ENCODE peak calls at places on chromosome 12, in five cellular contexts. U is H1, S is H9, T is mesenchymal stem cell, I is trophoblast cell. X is an unnamed sample.

GRCh38 chr12:47742253-47742825 is 16.3 kb downstream of the RAPGEF3 start:
- DNase-seq in U (no peak), I (peak; percentile 23), T (peak; percentile 35), S (peak; percentile 82), X (no peak)

GRCh38 chr12:119328111-119328510 is 6.4 kb upstream of the CCDC60 start:
- DNase-seq in S (peak; percentile 82), T (no peak), I (peak; percentile 2), U (no peak), X (no peak)

GRCh38 chr12:109273354-109273753 is 35.7 kb downstream of the FOXN4 start:
- DNase-seq in U (no peak), I (no peak), T (no peak), S (peak; percentile 85), X (no peak)

GRCh38 chr12:125092872-125093680 is 27.8 kb downstream of the AACS start:
- DNase-seq in U (no peak), T (no peak), S (peak; percentile 44), I (no peak), X (no peak)

GRCh38 chr12:117875652-117876491 is 92.9 kb downstream of the KSR2 start:
- DNase-seq in U (peak; percentile 49), S (peak; percentile 95), I (peak; percentile 30), T (peak; percentile 77), X (peak; percentile 83)

GRCh38 chr12:75474121-75474520 is 6.4 kb upstream of the GLIPR1 start:
- DNase-seq in T (no peak), U (no peak), S (no peak), I (no peak), X (no peak)

GRCh38 chr12:122350444-122350843 is 72.0 kb downstream of the CLIP1 start:
- DNase-seq in U (no peak), T (no peak), I (no peak), S (no peak), X (no peak)

GRCh38 chr12:52900166-52900895 is 4.5 kb downstream of the KRT8 start:
- DNase-seq in I (no peak), U (no peak), T (no peak), S (no peak), X (no peak)

GRCh38 chr12:115051378-115051777 is 367.4 kb upstream of the TBX3 start:
- DNase-seq in I (no peak), U (no peak), T (no peak), S (no peak), X (no peak)

GRCh38 chr12:61291647-61292046 is 968.6 kb upstream of the USP15 start:
- DNase-seq in T (peak; percentile 38), S (no peak), U (no peak), I (no peak), X (no peak)

DNA sequence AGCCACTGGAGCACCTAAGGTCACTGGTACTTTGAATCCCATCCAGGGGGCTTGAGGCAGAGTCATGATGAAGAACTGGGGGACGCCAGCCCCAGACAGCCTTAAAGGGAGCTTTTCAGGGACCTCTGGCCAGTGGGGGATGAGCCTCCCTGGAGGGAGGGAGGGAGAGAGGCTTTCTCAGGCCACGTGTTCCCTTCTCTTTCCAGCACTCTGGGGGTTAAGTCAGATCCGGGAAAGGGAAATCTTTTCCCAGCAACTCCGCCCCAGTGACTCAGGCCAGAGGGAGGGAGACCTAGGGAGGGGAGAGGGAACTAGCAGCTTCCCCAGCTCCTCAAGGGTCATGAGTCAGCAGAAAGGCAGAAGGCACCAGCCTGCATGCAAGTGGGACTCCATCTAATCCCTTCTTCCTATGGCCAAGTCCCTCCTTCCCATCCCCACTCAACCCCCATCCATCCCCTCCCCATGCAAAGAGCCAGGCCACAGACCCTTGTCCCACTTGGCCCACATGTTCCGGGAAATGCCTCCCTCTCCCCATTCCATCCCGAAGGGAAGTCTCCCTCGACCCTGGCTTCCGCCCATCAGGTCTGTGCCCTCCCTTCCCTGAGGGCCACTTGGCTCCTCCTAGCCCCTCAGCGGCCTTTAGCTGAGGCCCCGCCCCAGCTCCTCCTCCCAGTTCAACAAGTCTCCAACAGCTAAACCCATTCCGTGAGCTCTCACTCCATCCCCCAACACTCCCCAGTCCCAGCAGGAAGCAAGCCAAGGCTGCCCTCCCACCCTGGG is 5.6 kb downstream of the TNFRSF1A start:
- DNase-seq in I (peak; percentile 98), U (peak; percentile 96), T (peak; percentile 100), S (peak; percentile 99), X (peak; percentile 89)
- H4K8ac ChIP-seq in I (peak overlapping the region; percentile 85), U (peak overlapping the region; percentile 93), T (peak overlapping the region; percentile 99), S (no peak overlapping the region), X (peak overlapping the region; percentile 19)

DNA sequence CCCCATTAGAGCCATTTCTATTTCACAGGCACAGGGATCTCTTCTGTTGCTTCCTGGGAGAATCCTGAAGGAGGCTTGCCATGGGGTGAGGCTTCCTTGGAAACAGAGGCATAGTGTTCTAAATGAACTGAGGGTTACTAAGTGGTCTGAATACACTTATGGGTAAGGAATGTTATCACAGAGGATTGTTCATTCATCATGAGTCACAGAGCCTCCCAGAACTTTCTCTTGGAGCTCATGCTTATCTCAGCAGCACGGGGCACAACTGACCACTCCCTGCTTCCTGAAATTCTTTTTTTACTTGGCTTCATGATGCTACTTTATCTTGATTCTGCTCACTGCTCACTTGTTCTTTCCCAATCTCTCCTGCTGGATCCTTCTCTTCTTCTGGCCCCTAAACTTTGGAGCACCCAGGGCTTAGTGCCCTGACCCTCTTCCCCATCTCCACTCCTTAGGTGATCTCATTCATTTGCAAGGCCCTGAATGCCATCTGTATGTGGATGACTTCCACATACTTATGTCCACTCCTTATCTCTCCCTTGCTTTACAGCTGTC is 57.9 kb downstream of the ANO6 start:
- DNase-seq in I (peak; percentile 85), S (no peak), U (no peak), T (peak; percentile 92), X (no peak)
- H4K91ac ChIP-seq in I (no peak overlapping the region), S (no peak overlapping the region), U (no peak overlapping the region), T (no peak overlapping the region), X (no peak overlapping the region)

DNA sequence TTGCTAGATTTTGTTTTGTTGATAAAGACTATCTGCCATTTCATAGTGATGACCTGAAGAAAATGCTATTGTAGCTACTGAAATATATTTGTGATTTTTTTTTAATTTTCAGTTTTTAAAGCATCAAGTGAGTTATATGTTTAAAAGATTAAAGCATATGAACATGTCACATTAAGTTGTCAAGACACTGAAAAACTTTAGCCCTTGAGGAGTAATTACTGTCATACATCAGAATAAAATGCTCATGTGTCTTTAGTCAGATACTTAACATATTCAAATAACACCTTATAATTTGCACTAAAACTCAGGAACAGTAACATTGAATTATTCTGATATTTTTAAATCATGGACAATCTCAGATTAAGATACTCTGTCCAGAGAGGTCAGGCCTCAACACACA is 108.1 kb upstream of the ATXN7L3B start:
- DNase-seq in U (no peak), T (no peak), I (no peak), S (no peak), X (no peak)
- H2BK12ac ChIP-seq in U (no peak overlapping the region), T (no peak overlapping the region), I (no peak overlapping the region), S (no peak overlapping the region), X (no peak overlapping the region)

GRCh38 chr12:54431911-54432814 is 13.1 kb upstream of the ITGA5 start:
- DNase-seq in U (no peak), S (peak; percentile 82), T (peak; percentile 85), I (peak; percentile 99), X (no peak)
- H4K8ac ChIP-seq in U (no peak overlapping the region), S (no peak overlapping the region), T (peak overlapping the region; percentile 39), I (no peak overlapping the region), X (no peak overlapping the region)

GRCh38 chr12:27554003-27554402 is 30.0 kb downstream of the PPFIBP1 start:
- DNase-seq in S (no peak), T (no peak), U (no peak), I (no peak), X (no peak)
- H4K91ac ChIP-seq in S (no peak overlapping the region), T (no peak overlapping the region), U (no peak overlapping the region), I (no peak overlapping the region), X (no peak overlapping the region)

DNA sequence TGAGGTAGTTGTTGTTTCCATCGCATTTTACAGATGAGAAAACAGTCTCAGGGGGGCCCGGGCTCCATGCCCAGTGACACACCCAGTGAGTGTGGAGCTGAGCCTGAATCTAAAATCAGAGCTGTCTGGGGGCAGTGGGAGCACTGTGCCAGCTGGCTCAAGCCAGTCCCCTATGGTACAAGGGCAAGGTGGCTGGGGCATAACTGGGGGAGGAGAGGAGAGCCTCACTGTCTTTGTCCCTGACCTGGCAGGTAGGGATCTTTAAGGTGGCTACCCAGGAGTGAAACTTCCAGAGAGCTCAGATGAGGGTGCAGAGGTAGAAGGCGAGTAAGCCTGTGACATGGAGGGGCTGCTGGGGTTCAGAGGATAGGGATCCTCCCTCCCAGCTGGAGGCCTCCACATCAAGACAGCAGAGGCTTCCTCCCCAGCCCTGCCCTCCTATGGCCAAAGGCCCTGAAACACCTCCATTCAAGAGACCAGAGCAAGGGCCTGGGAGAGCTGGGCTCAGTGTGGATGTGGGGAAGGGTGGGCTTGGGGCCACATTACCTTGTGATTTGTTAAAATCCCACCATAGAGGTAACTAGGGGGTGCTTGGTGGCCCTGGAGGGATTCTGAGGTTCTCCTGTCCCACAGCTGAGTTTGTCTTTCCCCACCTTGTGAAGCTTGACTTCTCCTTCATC is 33.1 kb downstream of the ASCL4 start:
- DNase-seq in T (no peak), U (no peak), S (no peak), I (no peak), X (no peak)
- H2BK12ac ChIP-seq in T (no peak overlapping the region), U (no peak overlapping the region), S (no peak overlapping the region), I (no peak overlapping the region), X (no peak overlapping the region)

GRCh38 chr12:57119294-57119693 is 8.1 kb upstream of the STAT6 start:
- DNase-seq in T (no peak), I (no peak), U (no peak), S (no peak), X (no peak)
- H4K8ac ChIP-seq in T (no peak overlapping the region), I (no peak overlapping the region), U (no peak overlapping the region), S (no peak overlapping the region), X (no peak overlapping the region)

X was measured in neuronal stem cell.